ENCODE peak calls at places on chromosomes 2 and 18, in six cellular contexts. O is RWPE1, I is astrocyte of the cerebellum, W is GM13977, C is fibroblast of pulmonary artery, U is tibial artery. K is an unnamed sample.

GRCh38 chr2:224513991-224514390 is 71.2 kb downstream of the CUL3 start:
- DNase-seq in O (no peak), I (no peak), W (no peak), C (peak), U (no peak), K (no peak)

GRCh38 chr2:99421469-99421868 is 68.3 kb downstream of the REV1 start:
- DNase-seq in O (no peak), I (no peak), W (no peak), C (peak), U (no peak), K (no peak)

GRCh38 chr18:47175283-47175894 is 775 bp downstream of the IER3IP1 start:
- DNase-seq in O (no peak), I (no peak), W (no peak), C (peak), U (no peak), K (peak)

GRCh38 chr2:3491306-3491705 is 28.0 kb downstream of the ADI1 start:
- DNase-seq in O (no peak), I (no peak), W (no peak), C (no peak), U (no peak), K (no peak)

GRCh38 chr2:165675551-165675968 is 118.5 kb downstream of the GALNT3 start:
- DNase-seq in O (no peak), I (no peak), W (no peak), C (peak), U (no peak), K (no peak)

GRCh38 chr2:28338046-28338753 is 54.5 kb upstream of the FOSL2 start:
- DNase-seq in O (no peak), I (peak), W (no peak), C (peak), U (peak), K (no peak)

GRCh38 chr2:226057914-226058313 is 658.4 kb downstream of the NYAP2 start:
- DNase-seq in O (no peak), I (no peak), W (no peak), C (no peak), U (no peak), K (no peak)

GRCh38 chr2:73370348-73370747 is 15.3 kb upstream of the ALMS1 start:
- DNase-seq in O (no peak), I (no peak), W (no peak), C (no peak), U (no peak), K (no peak)

GRCh38 chr2:147773479-147773878 is 71.3 kb upstream of the ACVR2A start:
- DNase-seq in O (no peak), I (no peak), W (no peak), C (no peak), U (no peak), K (no peak)

GRCh38 chr2:172489682-172490081 is 62.3 kb downstream of the ITGA6 start:
- DNase-seq in O (no peak), I (no peak), W (no peak), C (peak), U (no peak), K (no peak)

GRCh38 chr2:172745636-172746035 is 10.0 kb downstream of the RAPGEF4 start:
- DNase-seq in O (no peak), I (no peak), W (no peak), C (peak), U (no peak), K (no peak)

GRCh38 chr2:201220102-201220570 is 37.2 kb downstream of the CASP10 start:
- DNase-seq in O (peak), I (no peak), W (no peak), C (peak), U (no peak), K (no peak)

GRCh38 chr2:216911886-216912285 is 52.0 kb upstream of the TNP1 start:
- DNase-seq in O (no peak), I (no peak), W (no peak), C (no peak), U (no peak), K (no peak)

GRCh38 chr2:240392084-240392947 is 43.1 kb upstream of the GPC1 start:
- DNase-seq in O (no peak), I (no peak), W (no peak), C (no peak), U (peak), K (peak)

GRCh38 chr18:26677957-26678356 is 129.6 kb upstream of the KCTD1 start:
- DNase-seq in O (no peak), I (no peak), W (no peak), C (no peak), U (no peak), K (no peak)

GRCh38 chr2:9972621-9973445 is 21.3 kb downstream of the GRHL1 start:
- DNase-seq in O (peak), I (no peak), W (no peak), C (peak), U (no peak), K (no peak)

GRCh38 chr2:27833931-27834330 is 56.3 kb downstream of the RBKS start:
- DNase-seq in O (no peak), I (no peak), W (no peak), C (no peak), U (no peak), K (no peak)

GRCh38 chr2:197813093-197813787 is 8.8 kb downstream of the PLCL1 start:
- DNase-seq in O (peak), I (no peak), W (no peak), C (peak), U (no peak), K (no peak)

GRCh38 chr2:24883946-24884345 is 36.1 kb downstream of the ADCY3 start:
- DNase-seq in O (no peak), I (no peak), W (no peak), C (peak), U (no peak), K (no peak)

GRCh38 chr2:127105656-127106456 is 1.1 kb downstream of the BIN1 start:
- DNase-seq in O (peak), I (no peak), W (peak), C (peak), U (peak), K (peak)

GRCh38 chr2:22999951-23000350 is 385.0 kb upstream of the KLHL29 start:
- DNase-seq in O (no peak), I (no peak), W (no peak), C (no peak), U (no peak), K (no peak)

GRCh38 chr2:72137498-72138010 is 10.1 kb downstream of the CYP26B1 start:
- DNase-seq in O (peak), I (no peak), W (peak), C (peak), U (peak), K (peak)

GRCh38 chr2:121324601-121325000 is 39.6 kb upstream of the TFCP2L1 start:
- DNase-seq in O (no peak), I (no peak), W (no peak), C (no peak), U (peak), K (no peak)

GRCh38 chr2:28545590-28546195 is 49.8 kb downstream of the PLB1 start:
- DNase-seq in O (peak), I (no peak), W (no peak), C (no peak), U (no peak), K (no peak)

GRCh38 chr2:20595439-20596192 is 55.3 kb downstream of the HS1BP3 start:
- DNase-seq in O (no peak), I (peak), W (peak), C (peak), U (peak), K (no peak)

GRCh38 chr18:79937103-79937860 is 14.2 kb downstream of the SLC66A2 start:
- DNase-seq in O (no peak), I (no peak), W (no peak), C (no peak), U (peak), K (no peak)

GRCh38 chr2:146123714-146124113 is 1603.8 kb upstream of the ZEB2 start:
- DNase-seq in O (no peak), I (no peak), W (no peak), C (peak), U (no peak), K (no peak)

GRCh38 chr2:174959787-174960186 is 45.4 kb downstream of the CHN1 start:
- DNase-seq in O (no peak), I (no peak), W (no peak), C (no peak), U (no peak), K (no peak)

GRCh38 chr18:21183670-21184069 is 58.4 kb upstream of the GREB1L start:
- DNase-seq in O (peak), I (no peak), W (no peak), C (no peak), U (no peak), K (no peak)

GRCh38 chr2:17010104-17010503 is 344.5 kb upstream of the CYRIA start:
- DNase-seq in O (no peak), I (no peak), W (no peak), C (no peak), U (no peak), K (no peak)

GRCh38 chr2:233353769-233354499 is at the start of gene DGKD:
- DNase-seq in O (peak), I (no peak), W (peak), C (peak), U (no peak), K (peak)
- TF ChIP-seq CTCF in O (peak), I (no peak), W (peak), C (no peak), U (no peak), K (no peak)

GRCh38 chr2:206783718-206784117 is 18.3 kb downstream of the FASTKD2 start:
- DNase-seq in O (no peak), I (no peak), W (no peak), C (peak), U (no peak), K (no peak)
- TF ChIP-seq CTCF in O (peak), I (peak), W (peak), C (peak), U (no peak), K (peak)

DNA sequence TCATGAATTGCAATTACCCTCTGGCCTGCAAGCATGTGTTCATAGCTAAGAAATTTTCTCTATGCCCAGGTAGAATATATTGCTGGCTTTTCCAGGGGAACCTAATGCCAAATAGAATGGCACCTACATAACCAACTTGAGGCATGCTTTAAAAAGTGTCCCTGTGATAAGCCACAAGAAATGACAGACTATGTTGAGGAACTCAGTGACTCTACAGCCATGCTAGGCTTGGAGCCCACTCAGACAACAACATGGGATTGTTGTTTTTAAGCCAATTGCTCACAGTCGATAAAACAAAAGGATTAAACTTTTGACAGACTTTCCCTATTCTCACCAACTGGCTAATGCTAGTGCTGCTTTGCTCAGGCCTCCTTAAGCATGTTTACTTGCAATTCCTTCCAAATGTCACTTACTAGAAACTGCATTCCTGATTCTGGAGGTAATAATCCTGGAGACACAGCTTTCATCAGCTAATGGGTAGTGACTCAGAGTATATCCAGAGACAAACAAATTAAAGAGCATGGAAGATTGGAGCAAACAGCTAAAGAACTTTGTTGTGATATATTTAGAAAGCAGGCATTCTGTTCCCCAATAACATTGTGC is 249.0 kb downstream of the SLC8A1 start:
- DNase-seq in O (no peak), I (no peak), W (no peak), C (peak), U (no peak), K (no peak)
- TF ChIP-seq CTCF in O (no peak), I (no peak), W (no peak), C (no peak), U (no peak), K (no peak)

DNA sequence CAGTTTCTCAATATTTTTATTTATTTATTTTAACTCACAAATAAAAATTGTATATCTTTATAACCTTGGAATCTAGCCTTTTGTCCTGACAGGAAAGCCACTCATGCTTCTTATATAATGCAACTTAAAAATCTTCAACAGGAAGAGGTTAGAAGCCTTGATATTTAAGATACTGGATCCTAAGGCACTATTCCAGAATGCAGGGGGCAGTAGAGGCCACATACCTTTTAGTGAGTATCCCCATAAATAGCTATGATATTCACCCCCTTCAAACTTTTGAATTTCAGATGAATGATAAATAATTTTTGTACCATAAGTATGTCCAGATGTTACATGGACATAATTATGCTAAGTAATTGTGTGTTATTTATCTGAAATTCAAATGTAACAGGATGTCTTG is 592.7 kb upstream of the VRK2 start:
- DNase-seq in O (no peak), I (no peak), W (no peak), C (no peak), U (no peak), K (no peak)
- TF ChIP-seq CTCF in O (no peak), I (peak), W (peak), C (no peak), U (no peak), K (peak)

GRCh38 chr18:48951448-48952286 is 902 bp upstream of the SMAD7 start:
- DNase-seq in O (peak), I (peak), W (peak), C (peak), U (peak), K (peak)
- TF ChIP-seq CTCF in O (no peak), I (peak), W (peak), C (no peak), U (peak), K (peak)

DNA sequence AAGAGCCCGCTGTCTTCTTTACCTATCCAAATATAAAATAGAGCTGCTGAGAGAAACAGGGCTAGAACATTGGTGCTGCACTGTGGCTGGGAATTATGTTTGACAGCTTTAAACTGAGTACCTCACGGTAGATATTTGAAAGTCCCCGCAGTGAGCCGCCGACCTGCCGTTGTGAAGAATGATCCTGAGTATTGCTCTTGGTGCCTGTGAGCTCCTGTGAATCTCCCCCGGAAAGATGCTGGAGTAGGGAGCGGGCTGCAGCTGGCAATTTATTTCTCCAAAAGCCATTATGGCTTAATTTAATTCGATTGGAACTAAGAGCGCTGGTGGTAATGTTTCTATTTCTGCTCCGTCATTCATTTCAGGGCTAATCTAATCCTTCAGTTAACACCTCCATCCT is 129.4 kb upstream of the TPO start:
- DNase-seq in O (no peak), I (no peak), W (no peak), C (no peak), U (no peak), K (no peak)
- TF ChIP-seq CTCF in O (no peak), I (no peak), W (no peak), C (no peak), U (no peak), K (no peak)

DNA sequence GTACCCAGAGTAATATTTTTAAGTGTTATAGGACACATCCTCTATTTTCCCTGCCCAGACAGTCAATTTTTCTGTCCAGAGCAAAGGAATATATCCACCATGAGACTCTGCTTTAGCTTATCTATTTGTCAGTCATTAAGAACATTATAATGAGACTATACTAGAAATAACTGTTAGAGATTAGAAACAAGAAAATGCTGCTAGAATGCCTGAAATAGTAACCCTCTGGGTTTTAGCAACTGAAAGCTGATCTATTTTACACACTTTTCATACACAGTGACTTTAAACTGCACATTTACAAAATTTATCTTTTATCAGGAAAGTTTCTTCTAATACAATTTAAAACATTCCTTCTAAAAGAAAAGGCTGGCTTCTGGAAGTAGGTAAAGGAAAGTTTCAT is 39.6 kb downstream of the MBD2 start:
- DNase-seq in O (no peak), I (no peak), W (no peak), C (no peak), U (no peak), K (no peak)
- TF ChIP-seq CTCF in O (no peak), I (no peak), W (no peak), C (no peak), U (no peak), K (no peak)

GRCh38 chr2:15797231-15797945 is 143.0 kb upstream of the MYCN start:
- DNase-seq in O (no peak), I (no peak), W (no peak), C (no peak), U (no peak), K (no peak)
- TF ChIP-seq CTCF in O (no peak), I (no peak), W (peak), C (no peak), U (no peak), K (peak)

K was measured in neural crest cell.